ENCODE peak calls at places on chromosomes 5 and 9, in seven cellular contexts. F, N, U, E, T, D and Z are unnamed samples.
A peak's percentile ranks its signal among the peaks of the same experiment; 100 is the strongest.

GRCh38 chr5:153520952-153521351 is 30.5 kb downstream of the GRIA1 start:
- DNase-seq in F (no peak), N (peak; percentile 15), U (no peak), E (no peak), T (no peak), D (no peak), Z (peak; percentile 20)

GRCh38 chr9:71783120-71783523 is 14.8 kb upstream of the CEMIP2 start:
- DNase-seq in F (no peak), N (no peak), U (no peak), E (peak; percentile 64), T (no peak), D (peak; percentile 68), Z (no peak)

GRCh38 chr5:137609122-137609521 is 110.0 kb upstream of the SPOCK1 start:
- DNase-seq in F (no peak), N (no peak), U (peak; percentile 66), E (no peak), T (no peak), D (no peak), Z (no peak)

GRCh38 chr9:32351845-32352244 is 32.6 kb upstream of the ACO1 start:
- DNase-seq in F (no peak), N (no peak), U (no peak), E (no peak), T (peak; percentile 5), D (no peak), Z (no peak)

GRCh38 chr5:82150562-82150961 is 127.6 kb downstream of the RPS23 start:
- DNase-seq in F (no peak), N (peak; percentile 19), U (no peak), E (no peak), T (no peak), D (no peak), Z (no peak)

GRCh38 chr5:111948078-111948477 is 191.1 kb upstream of the NREP start:
- DNase-seq in F (no peak), N (no peak), U (no peak), E (no peak), T (no peak), D (no peak), Z (no peak)

GRCh38 chr9:63859475-63860215 is 1425.4 kb downstream of the FOXD4L5 start:
- DNase-seq in F (no peak), N (no peak), U (no peak), E (no peak), T (no peak), D (peak; percentile 81), Z (no peak)

GRCh38 chr9:135290566-135290965 is 189.0 kb upstream of the PPP1R26 start:
- DNase-seq in F (no peak), N (no peak), U (no peak), E (no peak), T (no peak), D (no peak), Z (no peak)

GRCh38 chr5:160492565-160492964 is 70.9 kb downstream of the PTTG1 start:
- DNase-seq in F (no peak), N (peak; percentile 43), U (no peak), E (no peak), T (no peak), D (no peak), Z (no peak)

GRCh38 chr9:76571288-76572204 is 112.6 kb downstream of the GCNT1 start:
- DNase-seq in F (no peak), N (peak; percentile 29), U (no peak), E (no peak), T (no peak), D (peak; percentile 66), Z (no peak)

GRCh38 chr5:156991714-156992113 is 28.7 kb upstream of the TIMD4 start:
- DNase-seq in F (no peak), N (no peak), U (no peak), E (no peak), T (no peak), D (no peak), Z (no peak)

GRCh38 chr9:124322618-124323432 is 65.1 kb downstream of the NEK6 start:
- DNase-seq in F (no peak), N (no peak), U (no peak), E (no peak), T (peak; percentile 63), D (no peak), Z (no peak)

GRCh38 chr5:78591227-78591626 is 57.3 kb downstream of the LHFPL2 start:
- DNase-seq in F (no peak), N (peak; percentile 76), U (peak; percentile 82), E (no peak), T (no peak), D (no peak), Z (peak; percentile 56)

GRCh38 chr9:137313956-137314560 is 12.0 kb upstream of the NRARP start:
- DNase-seq in F (no peak), N (no peak), U (no peak), E (no peak), T (no peak), D (no peak), Z (peak; percentile 8)

GRCh38 chr9:81574399-81574798 is 114.9 kb downstream of the TLE1 start:
- DNase-seq in F (no peak), N (peak; percentile 26), U (no peak), E (no peak), T (no peak), D (no peak), Z (peak; percentile 8)

GRCh38 chr5:35417040-35417439 is 186.8 kb upstream of the PRLR start:
- DNase-seq in F (no peak), N (no peak), U (no peak), E (no peak), T (no peak), D (no peak), Z (no peak)

GRCh38 chr5:74288448-74289109 is 351.9 kb downstream of the ENC1 start:
- DNase-seq in F (no peak), N (no peak), U (no peak), E (no peak), T (no peak), D (no peak), Z (no peak)

GRCh38 chr5:147567917-147568598 is 58.2 kb upstream of the DPYSL3 start:
- DNase-seq in F (no peak), N (peak; percentile 50), U (no peak), E (no peak), T (no peak), D (no peak), Z (peak; percentile 11)

GRCh38 chr5:133785182-133785581 is 172.8 kb upstream of the FSTL4 start:
- DNase-seq in F (no peak), N (no peak), U (no peak), E (no peak), T (no peak), D (no peak), Z (no peak)

GRCh38 chr5:175479125-175479881 is 943 bp downstream of the SFXN1 start:
- DNase-seq in F (no peak), N (no peak), U (no peak), E (no peak), T (no peak), D (peak; percentile 19), Z (peak; percentile 26)

GRCh38 chr5:133565993-133566392 is 46.3 kb downstream of the FSTL4 start:
- DNase-seq in F (no peak), N (peak; percentile 26), U (peak; percentile 3), E (no peak), T (no peak), D (peak; percentile 16), Z (no peak)

GRCh38 chr5:151026674-151027073 is 6.3 kb downstream of the GPX3 start:
- DNase-seq in F (no peak), N (no peak), U (no peak), E (no peak), T (no peak), D (no peak), Z (no peak)

GRCh38 chr9:136551401-136552116 is 5.7 kb upstream of the NOTCH1 start:
- DNase-seq in F (no peak), N (peak; percentile 92), U (peak; percentile 59), E (no peak), T (no peak), D (peak; percentile 72), Z (peak; percentile 90)